ENCODE peak calls at places on chromosome 14, in six cellular contexts. V, G, F, U, Y and A are unnamed samples.

GRCh38 chr14:29243355-29243754 is 476.8 kb downstream of the FOXG1 start:
- DNase-seq in V (no peak), G (no peak), F (no peak), U (peak; percentile 91), Y (no peak), A (no peak)

GRCh38 chr14:81018714-81019512 is 63.5 kb downstream of the TSHR start:
- DNase-seq in V (no peak), G (no peak), F (no peak), U (no peak), Y (no peak), A (no peak)

GRCh38 chr14:92938235-92938875 is 15.4 kb downstream of the CHGA start:
- DNase-seq in V (no peak), G (no peak), F (no peak), U (no peak), Y (no peak), A (no peak)

GRCh38 chr14:106625181-106625580 is 1098.8 kb downstream of the TMEM121 start:
- DNase-seq in V (no peak), G (no peak), F (no peak), U (no peak), Y (no peak), A (no peak)

GRCh38 chr14:72665259-72665658 is 228.6 kb downstream of the DPF3 start:
- DNase-seq in V (no peak), G (peak; percentile 75), F (peak; percentile 99), U (peak; percentile 86), Y (no peak), A (no peak)

GRCh38 chr14:93736378-93737014 is 51.8 kb downstream of the PRIMA1 start:
- DNase-seq in V (no peak), G (no peak), F (no peak), U (no peak), Y (no peak), A (no peak)

GRCh38 chr14:95456281-95456680 is 60.2 kb downstream of the SYNE3 start:
- DNase-seq in V (no peak), G (no peak), F (no peak), U (no peak), Y (no peak), A (no peak)

GRCh38 chr14:64109821-64110554 is 184.2 kb downstream of the ESR2 start:
- DNase-seq in V (no peak), G (no peak), F (no peak), U (peak; percentile 6), Y (no peak), A (no peak)

GRCh38 chr14:54686219-54686870 is 119.4 kb downstream of the SAMD4A start:
- DNase-seq in V (peak; percentile 76), G (peak; percentile 73), F (no peak), U (peak; percentile 92), Y (peak; percentile 59), A (peak; percentile 78)

GRCh38 chr14:87705439-87705896 is 287.5 kb downstream of the GALC start:
- DNase-seq in V (no peak), G (peak; percentile 13), F (no peak), U (no peak), Y (no peak), A (no peak)

GRCh38 chr14:69013943-69014782 is 35.1 kb upstream of the ACTN1 start:
- DNase-seq in V (no peak), G (no peak), F (no peak), U (peak; percentile 61), Y (no peak), A (no peak)

GRCh38 chr14:62213516-62213915 is 451.3 kb downstream of the SNAPC1 start:
- DNase-seq in V (no peak), G (no peak), F (peak; percentile 82), U (peak; percentile 58), Y (no peak), A (no peak)